ENCODE peak calls at places on chromosomes 5 and 9, in six cellular contexts. U, D, V, B, F and O are unnamed samples.

GRCh38 chr5:173123416-173123815 is 20.9 kb upstream of the BNIP1 start:
- DNase-seq in D (peak), V (no peak), U (no peak), F (peak), B (no peak), O (no peak)

GRCh38 chr5:85049020-85049419 is 664.3 kb upstream of the EDIL3 start:
- DNase-seq in V (no peak), B (no peak), U (no peak), D (peak), F (peak), O (no peak)

GRCh38 chr9:107749787-107750444 is 260.3 kb upstream of the KLF4 start:
- DNase-seq in F (peak), D (peak), V (peak), B (no peak), U (peak), O (no peak)

GRCh38 chr9:94922098-94922607 is 195.7 kb downstream of the AOPEP start:
- DNase-seq in F (peak), V (peak), U (no peak), B (no peak), D (peak), O (no peak)

GRCh38 chr9:37921546-37922300 is 17.8 kb upstream of the SLC25A51 start:
- DNase-seq in V (peak), F (no peak), U (no peak), B (no peak), D (no peak), O (no peak)

GRCh38 chr5:53543401-53543800 is 17.0 kb upstream of the NDUFS4 start:
- DNase-seq in U (no peak), D (no peak), B (no peak), F (no peak), V (no peak), O (no peak)

GRCh38 chr9:109817146-109817845 is 37.3 kb downstream of the PALM2AKAP2 start:
- DNase-seq in D (no peak), U (no peak), B (no peak), F (no peak), V (no peak), O (no peak)

GRCh38 chr5:160685695-160686094 is 166.3 kb downstream of the ATP10B start:
- DNase-seq in F (no peak), D (peak), U (no peak), V (no peak), B (no peak), O (peak)

GRCh38 chr5:116944171-116944570 is 369.5 kb upstream of the SEMA6A start:
- DNase-seq in V (no peak), F (no peak), U (no peak), D (no peak), B (no peak), O (no peak)

GRCh38 chr5:82183828-82184227 is 94.3 kb downstream of the RPS23 start:
- DNase-seq in D (no peak), B (no peak), V (no peak), U (no peak), F (no peak), O (no peak)

GRCh38 chr9:136621019-136621733 is 41.5 kb upstream of the EGFL7 start:
- DNase-seq in B (no peak), U (no peak), D (no peak), V (no peak), F (no peak), O (no peak)
- H3K27ac ChIP-seq in B (no peak), U (peak), D (peak), V (no peak), F (peak), O (no peak)

GRCh38 chr5:149500922-149501582 is 50.2 kb downstream of the CSNK1A1 start:
- DNase-seq in V (no peak), B (no peak), U (no peak), F (peak), D (no peak), O (no peak)
- H3K27ac ChIP-seq in V (no peak), B (no peak), U (no peak), F (peak), D (peak), O (no peak)

GRCh38 chr9:97500765-97501176 is 695 bp upstream of the TMOD1 start:
- DNase-seq in V (no peak), F (no peak), D (no peak), U (no peak), B (no peak), O (no peak)
- H3K27ac ChIP-seq in V (peak), F (no peak), D (no peak), U (peak), B (no peak), O (no peak)

GRCh38 chr9:3018691-3019230 is 174.9 kb upstream of the PUM3 start:
- DNase-seq in F (no peak), B (no peak), U (no peak), D (no peak), V (no peak), O (no peak)
- H3K27ac ChIP-seq in F (no peak), B (no peak), U (no peak), D (no peak), V (no peak), O (no peak)

GRCh38 chr9:7174884-7175283 is 417.1 kb downstream of the KDM4C start:
- DNase-seq in U (no peak), D (no peak), F (no peak), V (no peak), B (no peak), O (no peak)

GRCh38 chr9:7177383-7177782 is 419.6 kb downstream of the KDM4C start:
- DNase-seq in B (no peak), F (no peak), V (no peak), D (no peak), U (no peak), O (no peak)

GRCh38 chr9:7176574-7176973 is 418.8 kb downstream of the KDM4C start:
- DNase-seq in B (no peak), D (no peak), F (no peak), V (no peak), U (no peak), O (no peak)

GRCh38 chr9:7180247-7180646 is 422.5 kb downstream of the KDM4C start:
- DNase-seq in V (no peak), U (no peak), F (no peak), B (no peak), D (no peak), O (no peak)

DNA sequence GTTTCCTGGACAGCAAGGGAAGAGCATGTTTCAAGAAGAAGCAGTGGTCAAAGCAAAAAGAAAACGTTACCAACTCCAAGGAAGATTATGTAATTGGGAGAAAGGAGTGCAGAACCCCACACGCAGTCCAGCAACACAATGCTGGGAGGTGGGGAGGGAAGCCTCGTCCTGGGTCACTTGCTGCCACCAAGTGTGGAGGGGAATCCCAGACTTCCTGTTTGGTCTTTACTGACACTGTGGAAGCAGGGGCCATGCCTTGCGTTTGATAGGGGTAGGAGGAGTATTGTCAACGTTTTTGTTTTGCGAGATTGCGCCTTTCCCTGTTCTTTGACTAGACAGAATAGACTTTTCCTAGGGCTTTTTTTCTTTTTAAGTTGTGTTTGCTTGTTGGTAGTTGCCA is 421.0 kb downstream of the KDM4C start:
- DNase-seq in U (no peak), V (no peak), B (no peak), D (no peak), F (no peak), O (no peak)
- H3K27ac ChIP-seq in U (no peak), V (no peak), B (no peak), D (no peak), F (no peak), O (no peak)